ENCODE peak calls at places on chromosomes 4 and X, in four cellular contexts. O, U, C and X are unnamed samples.

GRCh38 chrX:40966204-40966820 is 118.9 kb upstream of the USP9X start:
- DNase-seq in O (no peak), U (no peak), C (no peak), X (no peak)

GRCh38 chr4:152935661-152936445 is at the start of gene FHDC1:
- DNase-seq in O (peak; percentile 80), U (peak; percentile 88), C (no peak), X (peak; percentile 86)

GRCh38 chrX:131917588-131917987 is 105.5 kb upstream of the STK26 start:
- DNase-seq in O (no peak), U (peak; percentile 26), C (no peak), X (no peak)

GRCh38 chr4:137532869-137533236 is 559 bp upstream of the PCDH18 start:
- DNase-seq in O (no peak), U (no peak), C (no peak), X (no peak)

GRCh38 chr4:101205878-101206277 is 141.4 kb downstream of the PPP3CA start:
- DNase-seq in O (no peak), U (no peak), C (peak; percentile 3), X (no peak)

GRCh38 chr4:89134775-89135319 is 23.5 kb downstream of the TIGD2 start:
- DNase-seq in O (no peak), U (no peak), C (no peak), X (no peak)

GRCh38 chr4:103026868-103027267 is 7.4 kb upstream of the SLC9B1 start:
- DNase-seq in O (no peak), U (no peak), C (no peak), X (no peak)

GRCh38 chr4:186812592-186812991 is 88.9 kb upstream of the FAT1 start:
- DNase-seq in O (no peak), U (no peak), C (no peak), X (no peak)

GRCh38 chr4:111506706-111507105 is 638.5 kb upstream of the FAM241A start:
- DNase-seq in O (no peak), U (no peak), C (no peak), X (no peak)

GRCh38 chrX:12583543-12583942 is 207.7 kb upstream of the PRPS2 start:
- DNase-seq in O (no peak), U (no peak), C (no peak), X (peak; percentile 8)

GRCh38 chr4:4384837-4385236 is 2.1 kb upstream of the NSG1 start:
- DNase-seq in O (peak; percentile 66), U (peak; percentile 34), C (no peak), X (peak; percentile 84)

GRCh38 chr4:79042079-79042674 is 102.9 kb upstream of the PAQR3 start:
- DNase-seq in O (peak; percentile 46), U (peak; percentile 24), C (no peak), X (no peak)

GRCh38 chr4:151671541-151672059 is 89.2 kb downstream of the GATB start:
- DNase-seq in O (peak; percentile 55), U (peak; percentile 62), C (no peak), X (no peak)

GRCh38 chr4:41538887-41539498 is 1.0 kb downstream of the LIMCH1 start:
- DNase-seq in O (no peak), U (no peak), C (no peak), X (no peak)

GRCh38 chrX:2967998-2968909 is 38.1 kb upstream of the ARSH start:
- DNase-seq in O (no peak), U (no peak), C (no peak), X (no peak)

GRCh38 chrX:115535844-115536243 is 25.1 kb upstream of the PLS3 start:
- DNase-seq in O (no peak), U (no peak), C (no peak), X (no peak)

GRCh38 chr4:1241466-1241935 is 7.4 kb downstream of the CTBP1 start:
- DNase-seq in O (peak; percentile 22), U (no peak), C (no peak), X (peak; percentile 8)

GRCh38 chrX:153830632-153831434 is 489 bp upstream of the PDZD4 start:
- DNase-seq in O (peak; percentile 79), U (no peak), C (no peak), X (no peak)

GRCh38 chrX:81195712-81196111 is 6.0 kb downstream of the HMGN5 start:
- DNase-seq in O (peak; percentile 38), U (peak; percentile 47), C (no peak), X (peak; percentile 45)

DNA sequence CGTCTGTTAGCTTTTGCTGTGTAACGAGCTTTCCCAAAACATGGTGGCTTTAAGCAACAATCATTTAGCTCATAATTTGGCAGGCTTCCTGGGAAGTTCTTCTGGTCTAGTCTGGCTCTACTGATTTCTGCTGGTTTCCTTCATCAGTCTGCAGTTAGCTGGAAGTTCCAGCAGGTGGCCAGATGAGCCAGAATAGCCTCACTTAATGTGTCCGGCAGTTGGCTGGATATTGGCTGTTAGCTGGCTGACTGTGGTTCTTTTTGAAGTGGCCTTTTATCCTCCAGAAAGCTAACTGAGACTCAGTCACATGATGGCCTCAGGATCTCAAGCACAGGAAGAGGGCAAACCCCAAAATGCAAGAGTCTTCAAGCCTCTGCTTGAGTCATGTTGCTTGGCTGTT is 34.9 kb downstream of the FTHL17 start:
- DNase-seq in O (peak; percentile 34), U (peak; percentile 28), C (no peak), X (peak; percentile 36)
- TF ChIP-seq USF2 in O (no peak), U (no peak), C (no peak), X (no peak)

GRCh38 chrX:150512426-150512825 is 56.0 kb upstream of the MTM1 start:
- DNase-seq in O (no peak), U (no peak), C (no peak), X (no peak)
- TF ChIP-seq USF1 in O (no peak), U (no peak), C (no peak), X (no peak)

DNA sequence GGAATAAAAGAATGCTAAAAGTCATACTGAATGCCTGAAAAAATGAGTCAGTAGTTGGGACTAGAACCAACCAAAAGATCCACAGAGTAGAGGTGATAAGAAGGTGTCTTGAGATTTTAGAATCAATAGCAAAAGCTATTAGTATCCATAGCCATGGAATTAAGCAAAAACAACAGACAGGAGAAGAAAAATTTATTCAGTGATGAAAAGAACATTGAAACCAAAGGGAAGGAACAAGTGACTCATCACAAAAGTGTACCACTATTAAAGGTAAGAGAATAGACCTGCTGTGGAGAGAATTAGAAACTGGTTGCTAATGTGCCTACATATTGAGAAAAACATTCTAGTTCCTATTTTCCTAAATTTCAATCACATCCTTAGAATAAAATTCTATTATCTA is 182.0 kb upstream of the NEIL3 start:
- DNase-seq in O (no peak), U (no peak), C (no peak), X (no peak)
- TF ChIP-seq USF2 in O (no peak), U (no peak), C (no peak), X (no peak)

GRCh38 chr4:143097751-143098150 is 87.0 kb upstream of the USP38 start:
- DNase-seq in O (no peak), U (no peak), C (no peak), X (no peak)
- TF ChIP-seq USF1 in O (no peak), U (no peak), C (no peak), X (no peak)

GRCh38 chr4:161936625-161937133 is 227.1 kb downstream of the FSTL5 start:
- DNase-seq in O (peak; percentile 0), U (no peak), C (no peak), X (no peak)
- TF ChIP-seq USF2 in O (no peak), U (no peak), C (no peak), X (no peak)

DNA sequence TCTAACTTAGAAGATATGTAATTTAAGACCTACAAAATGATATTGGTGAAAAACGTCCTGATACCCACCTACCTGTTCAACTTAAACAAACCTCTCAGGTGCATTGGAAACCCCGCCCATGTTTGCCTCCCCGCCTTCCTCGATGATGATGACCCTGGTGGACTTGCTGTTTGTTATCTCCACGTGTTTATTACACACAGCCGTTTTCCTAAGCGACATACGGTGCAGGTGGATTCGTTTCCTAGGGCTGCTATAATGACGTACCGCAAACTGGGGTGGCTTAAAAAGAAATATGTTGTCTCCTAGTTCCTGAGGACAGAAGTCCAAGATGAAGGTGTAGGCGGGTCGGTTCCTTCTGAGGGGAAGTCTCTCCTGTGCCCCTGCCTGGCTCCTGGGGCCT is 110.7 kb downstream of the GPR143 start:
- DNase-seq in O (no peak), U (no peak), C (no peak), X (no peak)
- TF ChIP-seq USF1 in O (no peak), U (no peak), C (no peak), X (no peak)

DNA sequence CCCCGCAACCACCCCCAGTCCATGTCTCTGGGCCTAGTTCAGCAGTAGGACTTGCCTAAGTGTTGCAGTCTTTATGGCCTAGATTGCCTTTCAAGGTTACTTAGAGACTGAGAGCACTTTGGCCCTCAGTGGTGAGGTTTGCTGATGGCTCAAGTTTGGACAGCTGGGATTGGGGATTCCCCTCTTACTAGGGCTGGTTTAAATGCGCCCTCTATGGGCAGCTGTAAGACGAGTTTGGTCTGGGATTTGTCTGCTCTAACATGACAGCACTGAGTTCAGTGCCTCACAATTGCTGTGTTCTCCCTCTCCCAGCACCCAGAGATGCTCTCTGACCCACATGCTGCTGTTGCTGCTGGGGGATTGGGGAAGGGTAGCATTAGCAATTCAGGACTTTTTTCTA is 23.1 kb downstream of the DACH2 start:
- DNase-seq in O (peak; percentile 4), U (no peak), C (no peak), X (peak; percentile 16)
- TF ChIP-seq USF2 in O (no peak), U (no peak), C (no peak), X (no peak)

DNA sequence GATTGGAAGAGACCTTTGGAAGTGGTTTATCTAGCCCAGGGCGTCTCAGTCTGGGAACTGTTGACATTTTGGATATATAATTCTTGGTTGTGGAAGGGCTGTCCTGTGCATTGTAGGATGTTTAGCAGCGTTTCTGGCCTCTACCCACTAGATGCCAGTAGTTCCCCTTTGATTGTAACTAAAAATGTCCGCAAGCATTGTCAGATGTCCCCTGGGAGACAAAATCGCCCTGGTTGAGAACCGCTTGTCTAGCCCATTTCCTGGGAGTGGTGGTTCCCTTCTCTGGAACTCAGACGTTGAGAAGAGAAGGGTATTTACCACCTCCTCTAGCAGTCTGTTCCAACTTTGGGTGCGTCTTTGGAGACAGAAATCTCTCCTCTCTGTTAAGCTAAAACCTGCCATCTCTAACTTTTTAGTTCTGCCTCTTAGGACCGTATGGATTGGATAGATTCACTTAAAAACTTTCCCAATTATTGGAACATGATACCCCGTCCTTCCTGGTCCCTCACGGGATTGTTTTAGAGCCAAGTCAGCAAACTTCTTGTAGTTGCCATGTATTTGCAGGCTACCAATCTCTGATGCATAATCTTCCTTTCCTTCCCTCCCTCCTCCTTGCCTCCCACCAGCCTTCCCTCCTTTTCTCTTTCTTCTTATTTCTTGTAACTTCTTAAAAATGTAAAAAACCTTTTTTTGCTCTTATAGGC is 13.9 kb downstream of the TMEM165 start:
- DNase-seq in O (no peak), U (no peak), C (peak; percentile 39), X (peak; percentile 19)
- TF ChIP-seq USF1 in O (no peak), U (no peak), C (no peak), X (no peak)